ENCODE peak calls at places on chromosomes 4 and X, in six cellular contexts. J is cardiac muscle cell; B is effector memory CD4-positive, alpha-beta T cell; P is globus pallidus; I is hippocampal formation; W is aorta. A is an unnamed sample.
A peak's percentile ranks its signal among the peaks of the same experiment; 100 is the strongest.

GRCh38 chr4:1488357-1488756 is 82.1 kb upstream of the NKX1-1 start:
- DNase-seq in J (no peak), B (no peak), P (no peak), I (no peak), W (no peak), A (no peak)

GRCh38 chr4:55358668-55359067 is 12.6 kb downstream of the SRD5A3 start:
- DNase-seq in J (no peak), B (no peak), P (no peak), I (no peak), W (no peak), A (peak; percentile 80)

GRCh38 chr4:95504488-95504887 is 44.3 kb downstream of the UNC5C start:
- DNase-seq in J (no peak), B (no peak), P (no peak), I (no peak), W (no peak), A (no peak)

GRCh38 chr4:100170986-100171385 is 19.3 kb downstream of the DDIT4L start:
- DNase-seq in J (no peak), B (no peak), P (no peak), I (no peak), W (no peak), A (no peak)

GRCh38 chr4:113534698-113535097 is 226.8 kb downstream of the CAMK2D start:
- DNase-seq in J (no peak), B (no peak), P (no peak), I (no peak), W (no peak), A (peak; percentile 37)

GRCh38 chr4:101277661-101278060 is 69.7 kb downstream of the PPP3CA start:
- DNase-seq in J (no peak), B (no peak), P (no peak), I (no peak), W (no peak), A (peak; percentile 83)

GRCh38 chrX:45765281-45765680 is 564.6 kb upstream of the DIPK2B start:
- DNase-seq in J (no peak), B (no peak), P (no peak), I (no peak), W (no peak), A (no peak)

GRCh38 chrX:333611-334311 is 15.2 kb upstream of the GTPBP6 start:
- DNase-seq in J (no peak), B (no peak), P (no peak), I (no peak), W (peak; percentile 26), A (no peak)

GRCh38 chr4:186695392-186695791 is 28.3 kb downstream of the FAT1 start:
- DNase-seq in J (no peak), B (no peak), P (no peak), I (no peak), W (no peak), A (no peak)

GRCh38 chrX:23885803-23886202 is 21.9 kb downstream of the APOO start:
- DNase-seq in J (no peak), B (no peak), P (no peak), I (no peak), W (no peak), A (no peak)

GRCh38 chr4:184475096-184475461 is 729 bp upstream of the IRF2 start:
- DNase-seq in J (peak; percentile 23), B (peak; percentile 26), P (peak; percentile 64), I (no peak), W (peak; percentile 67), A (peak; percentile 29)

GRCh38 chrX:105375816-105376215 is 155.3 kb upstream of the TEX13A start:
- DNase-seq in J (no peak), B (no peak), P (no peak), I (no peak), W (no peak), A (peak; percentile 2)

GRCh38 chrX:37765507-37765906 is 14.4 kb upstream of the CYBB start:
- DNase-seq in J (no peak), B (no peak), P (no peak), I (no peak), W (no peak), A (no peak)

GRCh38 chr4:25953740-25954139 is 39.7 kb downstream of the SMIM20 start:
- DNase-seq in J (no peak), B (no peak), P (no peak), I (no peak), W (no peak), A (peak; percentile 54)

GRCh38 chr4:47668810-47669408 is 169.0 kb downstream of the CORIN start:
- DNase-seq in J (peak; percentile 66), B (no peak), P (peak; percentile 34), I (peak; percentile 45), W (no peak), A (peak; percentile 36)

GRCh38 chrX:97858592-97858991 is 974.9 kb downstream of the RPA4 start:
- DNase-seq in J (no peak), B (no peak), P (no peak), I (no peak), W (no peak), A (peak; percentile 27)

GRCh38 chr4:88533088-88533790 is 9.7 kb upstream of the PYURF start:
- DNase-seq in J (no peak), B (no peak), P (no peak), I (no peak), W (no peak), A (peak; percentile 74)

GRCh38 chr4:174245714-174246113 is 37.8 kb downstream of the FBXO8 start:
- DNase-seq in J (no peak), B (no peak), P (no peak), I (no peak), W (no peak), A (no peak)

GRCh38 chrX:129318375-129318774 is 204.9 kb downstream of the SMARCA1 start:
- DNase-seq in J (peak; percentile 0), B (no peak), P (peak; percentile 5), I (peak; percentile 2), W (no peak), A (no peak)

GRCh38 chr4:1629704-1630093 is 54.4 kb downstream of the FAM53A start:
- DNase-seq in J (no peak), B (no peak), P (no peak), I (no peak), W (no peak), A (no peak)

GRCh38 chrX:74527344-74527743 is 87.1 kb downstream of the RLIM start:
- DNase-seq in J (no peak), B (no peak), P (no peak), I (no peak), W (no peak), A (no peak)

GRCh38 chr4:150366487-150366999 is 215.4 kb upstream of the MAB21L2 start:
- DNase-seq in J (peak; percentile 79), B (no peak), P (peak; percentile 5), I (no peak), W (no peak), A (no peak)

GRCh38 chr4:602559-602942 is 22.8 kb upstream of the PDE6B start:
- DNase-seq in J (peak; percentile 80), B (no peak), P (peak; percentile 47), I (no peak), W (no peak), A (no peak)

GRCh38 chr4:107548211-107548905 is 171.7 kb downstream of the PAPSS1 start:
- DNase-seq in J (no peak), B (no peak), P (no peak), I (no peak), W (no peak), A (peak; percentile 19)

GRCh38 chrX:109859673-109860072 is 126.6 kb upstream of the ACSL4 start:
- DNase-seq in J (no peak), B (no peak), P (no peak), I (no peak), W (no peak), A (no peak)

GRCh38 chrX:64975491-64975890 is 759 bp downstream of the ZC4H2 start:
- DNase-seq in J (peak; percentile 54), B (peak; percentile 0), P (peak; percentile 11), I (no peak), W (peak; percentile 44), A (peak; percentile 7)

GRCh38 chr4:68062501-68062900 is 67.2 kb downstream of the TMPRSS11F start:
- DNase-seq in J (no peak), B (no peak), P (peak; percentile 80), I (peak; percentile 52), W (no peak), A (no peak)

GRCh38 chr4:127140306-127140705 is 492.5 kb upstream of the INTU start:
- DNase-seq in J (no peak), B (no peak), P (no peak), I (no peak), W (no peak), A (peak; percentile 44)

GRCh38 chrX:117743469-117744251 is 372.9 kb downstream of the KLHL13 start:
- DNase-seq in J (peak; percentile 28), B (no peak), P (peak; percentile 2), I (no peak), W (no peak), A (no peak)

GRCh38 chrX:45497290-45497689 is 296.6 kb upstream of the DIPK2B start:
- DNase-seq in J (no peak), B (no peak), P (no peak), I (no peak), W (no peak), A (no peak)

GRCh38 chr4:20592666-20593065 is 107.6 kb upstream of the PACRGL start:
- DNase-seq in J (no peak), B (no peak), P (no peak), I (no peak), W (no peak), A (no peak)

GRCh38 chr4:166808380-166808779 is 425.9 kb downstream of the SPOCK3 start:
- DNase-seq in J (no peak), B (no peak), P (no peak), I (no peak), W (no peak), A (no peak)

GRCh38 chr4:138405934-138406567 is 163.9 kb upstream of the SLC7A11 start:
- DNase-seq in J (no peak), B (no peak), P (no peak), I (no peak), W (no peak), A (peak; percentile 51)

GRCh38 chrX:643911-644303 is 13.3 kb downstream of the SHOX start:
- DNase-seq in J (no peak), B (no peak), P (no peak), I (no peak), W (no peak), A (no peak)